ENCODE peak calls at places on chromosomes 3 and 15, in five cellular contexts. W is adrenal gland, N is AG04450, H is suprapubic skin, U is IMR-90. A is an unnamed sample.

GRCh38 chr15:26804063-26804804 is 31.4 kb upstream of the GABRB3 start:
- DNase-seq in W (no peak), U (no peak), H (no peak), N (no peak), A (no peak)

GRCh38 chr15:31502541-31503229 is 176.1 kb downstream of the KLF13 start:
- DNase-seq in W (no peak), H (no peak), U (no peak), N (no peak), A (no peak)

GRCh38 chr15:77225641-77226040 is 154.7 kb upstream of the TSPAN3 start:
- DNase-seq in W (no peak), N (no peak), U (peak), H (no peak), A (no peak)

GRCh38 chr3:11638669-11639402 is 4.9 kb downstream of the VGLL4 start:
- DNase-seq in W (no peak), N (no peak), U (no peak), H (no peak), A (no peak)

GRCh38 chr3:141798455-141798854 is 35.2 kb downstream of the GRK7 start:
- DNase-seq in U (no peak), W (peak), N (no peak), H (no peak), A (peak)

GRCh38 chr3:117059054-117059989 is 349.7 kb downstream of the TUSC7 start:
- DNase-seq in U (peak), H (no peak), W (no peak), N (no peak), A (no peak)

GRCh38 chr3:160450846-160451245 is 1.3 kb upstream of the TRIM59 start:
- DNase-seq in U (peak), N (peak), W (no peak), H (no peak), A (no peak)

GRCh38 chr3:128426128-128426921 is 40.4 kb downstream of the DNAJB8 start:
- DNase-seq in W (no peak), H (no peak), N (no peak), U (no peak), A (peak)

GRCh38 chr3:81492048-81492447 is 269.4 kb downstream of the GBE1 start:
- DNase-seq in W (no peak), U (peak), H (no peak), N (no peak), A (no peak)

GRCh38 chr3:193805448-193805847 is 212.4 kb downstream of the OPA1 start:
- DNase-seq in U (peak), N (peak), H (peak), W (peak), A (peak)

GRCh38 chr15:69758291-69758771 is 305.7 kb downstream of the RPLP1 start:
- DNase-seq in N (peak), H (no peak), W (no peak), U (peak), A (no peak)

GRCh38 chr3:151552589-151552988 is 91.7 kb upstream of the IGSF10 start:
- DNase-seq in U (peak), N (no peak), W (no peak), H (no peak), A (no peak)

GRCh38 chr15:96514607-96515285 is 184.2 kb downstream of the NR2F2 start:
- DNase-seq in H (no peak), N (no peak), W (no peak), U (no peak), A (no peak)

GRCh38 chr3:11356269-11356668 is 84.1 kb downstream of the ATG7 start:
- DNase-seq in N (no peak), H (no peak), U (no peak), W (no peak), A (no peak)

GRCh38 chr3:59559721-59560514 is 510.1 kb upstream of the CFAP20DC start:
- DNase-seq in N (peak), U (peak), W (no peak), H (no peak), A (no peak)

GRCh38 chr3:115623414-115623868 is at the start of gene GAP43:
- DNase-seq in N (peak), U (peak), W (peak), H (no peak), A (peak)

GRCh38 chr3:13648060-13648743 is 99.3 kb downstream of the FBLN2 start:
- DNase-seq in H (peak), W (peak), U (peak), N (peak), A (peak)

GRCh38 chr3:65669163-65669875 is 369.4 kb downstream of the MAGI1 start:
- DNase-seq in H (no peak), W (no peak), U (peak), N (peak), A (no peak)

DNA sequence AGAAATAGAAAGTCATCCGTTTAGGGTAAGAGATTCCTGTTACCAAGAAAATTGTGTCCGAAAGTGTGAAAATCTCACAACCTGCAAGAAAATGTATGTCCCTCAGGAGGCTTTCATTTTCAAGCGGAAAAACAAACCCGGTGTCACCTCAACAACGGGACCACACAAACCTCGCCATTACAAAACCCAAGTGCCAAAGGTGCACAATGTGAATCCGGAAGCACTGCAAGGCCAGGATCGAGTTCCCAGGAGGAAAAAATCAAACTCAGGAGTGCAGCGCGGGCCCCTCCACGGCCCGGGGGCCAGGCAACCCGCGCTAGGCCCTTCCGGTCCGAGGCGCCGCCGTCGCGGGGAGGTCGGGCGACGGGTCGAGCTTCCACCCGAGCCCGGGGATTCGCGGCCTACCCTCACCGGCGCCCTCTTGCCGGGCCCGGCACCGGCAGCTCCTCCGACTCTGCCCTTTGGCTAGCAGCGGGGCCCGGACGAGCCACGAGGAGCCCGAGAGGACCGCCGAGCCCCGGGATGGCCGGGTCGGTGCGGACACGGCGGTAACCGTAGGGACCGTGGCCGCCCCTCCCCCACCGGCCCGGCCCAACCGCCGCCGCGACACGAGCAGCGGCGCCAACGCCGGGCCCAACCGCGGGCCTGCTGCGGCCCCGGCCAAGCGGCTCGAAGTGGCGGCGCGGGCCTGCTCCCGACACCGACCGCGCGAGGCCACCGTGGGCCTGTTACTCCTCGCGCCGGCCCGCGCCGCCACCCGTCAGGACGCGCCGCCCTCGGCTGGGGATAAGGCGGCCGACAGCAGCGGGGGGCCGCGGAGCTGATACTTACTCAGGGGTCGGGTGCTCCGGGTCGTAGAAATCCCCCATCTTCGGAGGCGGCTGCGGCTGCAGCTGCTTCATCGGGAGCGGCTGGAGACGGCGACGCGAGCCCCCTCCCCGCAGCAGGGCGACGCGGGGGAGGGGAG is 607 bp downstream of the SETD2 start:
- DNase-seq in H (peak), N (no peak), W (peak), U (peak), A (peak)
- TF ChIP-seq CTCF in H (no peak), N (no peak), W (no peak), U (peak), A (no peak)

DNA sequence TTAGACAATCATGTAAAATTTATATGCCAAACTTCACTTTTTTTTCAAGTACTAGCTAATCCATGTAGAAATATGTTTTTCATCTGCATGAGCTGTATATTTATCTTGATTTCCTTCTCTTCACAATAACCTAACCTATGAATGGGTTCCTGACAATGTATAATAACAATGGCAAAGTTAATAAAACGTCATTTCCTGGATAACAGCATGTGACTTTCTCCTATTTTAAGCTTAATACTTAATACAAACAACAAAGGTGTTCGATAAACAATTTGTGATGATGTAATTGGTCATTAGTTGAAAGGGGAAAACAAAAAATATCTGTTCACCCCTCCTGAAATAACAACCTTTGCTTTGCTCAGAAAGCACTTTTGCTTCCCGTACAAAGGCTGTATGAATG is 20.4 kb downstream of the CD200 start:
- DNase-seq in H (no peak), U (no peak), N (no peak), W (no peak), A (no peak)
- TF ChIP-seq CTCF in H (no peak), U (no peak), N (no peak), W (no peak), A (no peak)

GRCh38 chr15:38863381-38863780 is 298.8 kb upstream of the RASGRP1 start:
- DNase-seq in U (no peak), W (no peak), H (no peak), N (no peak), A (no peak)

GRCh38 chr15:38861108-38861507 is 296.5 kb upstream of the RASGRP1 start:
- DNase-seq in H (no peak), N (no peak), U (no peak), W (no peak), A (no peak)

GRCh38 chr15:38864827-38865604 is 300.4 kb upstream of the RASGRP1 start:
- DNase-seq in U (peak), W (no peak), H (peak), N (peak), A (no peak)

GRCh38 chr15:38862104-38862503 is 297.5 kb upstream of the RASGRP1 start:
- DNase-seq in U (no peak), N (no peak), W (no peak), H (no peak), A (no peak)

GRCh38 chr15:38864122-38864521 is 299.5 kb upstream of the RASGRP1 start:
- DNase-seq in N (no peak), U (no peak), H (no peak), W (no peak), A (no peak)
- TF ChIP-seq CTCF in N (peak), U (peak), H (no peak), W (no peak), A (no peak)

GRCh38 chr15:89075121-89075640 is 13.1 kb upstream of the ABHD2 start:
- DNase-seq in N (no peak), U (no peak), H (no peak), W (no peak), A (no peak)

GRCh38 chr15:89071471-89071870 is 16.8 kb upstream of the ABHD2 start:
- DNase-seq in N (no peak), H (peak), W (no peak), U (no peak), A (no peak)

GRCh38 chr15:89072277-89072869 is 15.9 kb upstream of the ABHD2 start:
- DNase-seq in H (no peak), U (no peak), W (no peak), N (no peak), A (no peak)

GRCh38 chr15:89075846-89076245 is 12.4 kb upstream of the ABHD2 start:
- DNase-seq in H (no peak), U (no peak), W (no peak), N (no peak), A (no peak)

DNA sequence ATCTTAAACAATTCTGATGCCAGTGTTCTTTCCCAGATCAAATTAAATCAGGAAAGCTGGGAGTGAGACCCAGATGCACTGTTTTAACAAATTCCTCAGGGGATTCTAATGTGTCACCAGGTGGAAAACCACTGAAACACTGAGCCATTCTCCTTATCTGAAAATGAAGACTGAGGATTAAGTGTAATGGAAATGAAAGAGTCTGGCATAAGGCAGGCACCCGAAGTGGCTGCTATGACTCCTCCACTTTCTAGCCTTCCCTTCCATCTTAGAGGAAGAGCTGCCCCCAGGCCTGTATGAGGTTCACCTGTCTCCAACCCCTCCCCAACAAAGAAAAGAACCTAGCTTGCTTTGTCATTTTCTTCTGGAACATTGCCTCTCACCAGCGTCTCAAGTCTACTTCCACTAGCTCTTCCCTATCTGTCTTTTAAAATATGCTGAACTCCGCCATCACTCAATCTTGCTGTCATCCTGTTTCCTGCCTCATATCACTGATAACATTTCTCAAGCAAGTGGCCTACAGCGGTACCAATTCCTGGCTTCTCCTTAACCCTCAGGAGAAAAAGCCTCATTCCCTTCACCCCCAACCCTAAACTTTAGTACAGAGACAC is 13.7 kb upstream of the ABHD2 start:
- DNase-seq in N (no peak), H (no peak), W (no peak), U (no peak), A (no peak)
- TF ChIP-seq CTCF in N (no peak), H (no peak), W (no peak), U (no peak), A (no peak)